ENCODE peak calls at places on chromosome 21, in five cellular contexts. U is HFF-Myc; F is H7; P is brain microvascular endothelial cell; N is stimulated activated CD4-positive, alpha-beta T cell treated with anti-CD3 and anti-CD28 coated beads, TNF-alpha, amount 100 ng/mL, for 24 hours. W is an unnamed sample.

GRCh38 chr21:31181089-31181757 is 142.9 kb upstream of the KRTAP19-8 start:
- DNase-seq in U (no peak), F (no peak), P (no peak), N (no peak), W (no peak)

GRCh38 chr21:28229811-28230210 is 762.9 kb downstream of the LTN1 start:
- DNase-seq in U (no peak), F (no peak), P (no peak), N (no peak), W (no peak)

GRCh38 chr21:45427331-45428271 is 22.6 kb downstream of the COL18A1 start:
- DNase-seq in U (peak), F (peak), P (peak), N (no peak), W (peak)

GRCh38 chr21:31084689-31085088 is 46.4 kb upstream of the KRTAP19-8 start:
- DNase-seq in U (no peak), F (no peak), P (no peak), N (no peak), W (no peak)

GRCh38 chr21:37281993-37282392 is 14.9 kb upstream of the VPS26C start:
- DNase-seq in U (no peak), F (peak), P (no peak), N (no peak), W (no peak)

GRCh38 chr21:42574234-42575027 is 60.8 kb downstream of the SLC37A1 start:
- DNase-seq in U (peak), F (no peak), P (peak), N (no peak), W (no peak)

GRCh38 chr21:33199516-33200217 is 30.1 kb upstream of the IFNAR2 start:
- DNase-seq in U (peak), F (peak), P (peak), N (peak), W (peak)

GRCh38 chr21:37087188-37087587 is 14.1 kb downstream of the TTC3 start:
- DNase-seq in U (no peak), F (no peak), P (peak), N (no peak), W (peak)

GRCh38 chr21:21291883-21292569 is 293.8 kb downstream of the NCAM2 start:
- DNase-seq in U (no peak), F (no peak), P (no peak), N (no peak), W (no peak)

GRCh38 chr21:43740497-43741156 is 21.7 kb downstream of the PDXK start:
- DNase-seq in U (no peak), F (peak), P (no peak), N (no peak), W (peak)

GRCh38 chr21:21730524-21730923 is 732.3 kb downstream of the NCAM2 start:
- DNase-seq in U (no peak), F (no peak), P (no peak), N (no peak), W (no peak)

GRCh38 chr21:43824883-43825609 is 35.7 kb downstream of the RRP1 start:
- DNase-seq in U (no peak), F (peak), P (no peak), N (no peak), W (no peak)

GRCh38 chr21:31873275-31873695 is 465 bp downstream of the HUNK start:
- DNase-seq in U (no peak), F (peak), P (no peak), N (no peak), W (no peak)

GRCh38 chr21:43195131-43196021 is 26.6 kb downstream of the CRYAA start:
- DNase-seq in U (no peak), F (peak), P (peak), N (no peak), W (no peak)

GRCh38 chr21:15212214-15212613 is 147.4 kb upstream of the NRIP1 start:
- DNase-seq in U (no peak), F (no peak), P (no peak), N (no peak), W (no peak)

GRCh38 chr21:42310411-42311001 is 4.7 kb downstream of the TFF3 start:
- DNase-seq in U (no peak), F (peak), P (no peak), N (no peak), W (no peak)

GRCh38 chr21:34724857-34725195 is 56.0 kb downstream of the CLIC6 start:
- DNase-seq in U (no peak), F (no peak), P (no peak), N (no peak), W (no peak)

GRCh38 chr21:45909238-45909785 is 72.3 kb upstream of the COL6A1 start:
- DNase-seq in U (no peak), F (no peak), P (no peak), N (no peak), W (no peak)

GRCh38 chr21:46109251-46110221 is 11.6 kb downstream of the COL6A2 start:
- DNase-seq in U (no peak), F (peak), P (no peak), N (no peak), W (no peak)

GRCh38 chr21:45860493-45861155 is 120.9 kb upstream of the COL6A1 start:
- DNase-seq in U (no peak), F (no peak), P (no peak), N (no peak), W (no peak)

GRCh38 chr21:35400233-35400939 is 351.3 kb upstream of the RUNX1 start:
- DNase-seq in U (peak), F (peak), P (peak), N (peak), W (peak)

GRCh38 chr21:36508948-36509347 is 29.0 kb upstream of the CLDN14 start:
- DNase-seq in U (no peak), F (no peak), P (no peak), N (no peak), W (no peak)

GRCh38 chr21:14686466-14687276 is 140.6 kb upstream of the SAMSN1 start:
- DNase-seq in U (no peak), F (no peak), P (no peak), N (no peak), W (no peak)

W was measured in ACHN.